ENCODE peak calls at places on chromosomes 11 and 22, in five cellular contexts. B is activated CD4-positive, alpha-beta T cell treated with anti-CD3 and anti-CD28 coated beads, Interleukin-2, amount 50 U/mL, for 1 hour; Q is naive thymus-derived CD4-positive, alpha-beta T cell; J is pons; C is activated T-cell treated with anti-CD3 and anti-CD28 coated beads, Interleukin-2, amount 50 U/mL, for 72 hours. A is an unnamed sample.

GRCh38 chr11:2930705-2931415 is 1.6 kb upstream of the PHLDA2 start:
- DNase-seq in Q (no peak), J (no peak), B (peak; percentile 39), C (peak; percentile 74), A (peak; percentile 85)

GRCh38 chr11:44795803-44796535 is 69.2 kb downstream of the TSPAN18 start:
- DNase-seq in C (no peak), J (no peak), Q (no peak), B (no peak), A (no peak)

GRCh38 chr11:103898065-103898464 is 138.4 kb upstream of the DDI1 start:
- DNase-seq in C (no peak), B (no peak), Q (no peak), J (no peak), A (no peak)

GRCh38 chr11:14288189-14288935 is 70.6 kb downstream of the RRAS2 start:
- DNase-seq in J (no peak), B (no peak), C (no peak), Q (no peak), A (no peak)

GRCh38 chr22:31099841-31100761 is 7.3 kb downstream of the SELENOM start:
- DNase-seq in J (no peak), Q (no peak), C (no peak), B (no peak), A (no peak)

GRCh38 chr11:19071255-19071654 is 10.7 kb upstream of the MRGPRX2 start:
- DNase-seq in C (peak; percentile 58), J (peak; percentile 71), Q (peak; percentile 34), B (peak; percentile 43), A (peak; percentile 78)

GRCh38 chr22:24486501-24486921 is 8.6 kb upstream of the UPB1 start:
- DNase-seq in C (peak; percentile 62), B (no peak), Q (no peak), J (no peak), A (peak; percentile 45)

GRCh38 chr11:92276773-92277172 is 52.2 kb downstream of the FAT3 start:
- DNase-seq in J (no peak), C (no peak), B (no peak), Q (no peak), A (no peak)

GRCh38 chr11:503179-503981 is 3.7 kb downstream of the RNH1 start:
- DNase-seq in B (no peak), J (peak; percentile 96), C (peak; percentile 56), Q (no peak), A (peak; percentile 23)

GRCh38 chr11:45663486-45664375 is 1.7 kb downstream of the CHST1 start:
- DNase-seq in B (no peak), Q (no peak), J (no peak), C (no peak), A (no peak)

GRCh38 chr11:12274056-12274455 is 103.3 kb upstream of the PARVA start:
- DNase-seq in J (no peak), Q (no peak), C (no peak), B (no peak), A (no peak)

GRCh38 chr11:45931739-45932138 is 9.3 kb downstream of the LARGE2 start:
- DNase-seq in Q (no peak), C (no peak), B (no peak), J (no peak), A (no peak)

GRCh38 chr22:45262931-45263789 is 21.6 kb upstream of the UPK3A start:
- DNase-seq in C (no peak), B (no peak), Q (no peak), J (no peak), A (no peak)

GRCh38 chr11:15291885-15292284 is 177.2 kb downstream of the INSC start:
- DNase-seq in J (peak; percentile 12), C (no peak), Q (no peak), B (no peak), A (no peak)

GRCh38 chr11:70590356-70590991 is 192.1 kb downstream of the CTTN start:
- DNase-seq in Q (no peak), C (no peak), B (no peak), J (no peak), A (no peak)

GRCh38 chr22:39478461-39478860 is 21.6 kb downstream of the MGAT3 start:
- DNase-seq in Q (no peak), C (no peak), B (peak; percentile 24), J (no peak), A (no peak)

GRCh38 chr22:48096846-48097665 is 1334.6 kb downstream of the TBC1D22A start:
- DNase-seq in C (no peak), J (no peak), B (no peak), Q (no peak), A (no peak)

GRCh38 chr11:119432484-119433368 is 9.8 kb upstream of the THY1 start:
- DNase-seq in C (no peak), J (no peak), Q (no peak), B (no peak), A (peak; percentile 62)

A was measured in RWPE1.